ENCODE peak calls at places on chromosomes 6 and 20, in seven cellular contexts. B, N, M, Z, A, J and P are unnamed samples.

GRCh38 chr6:12459945-12460800 is 170.0 kb downstream of the EDN1 start:
- DNase-seq in J (no peak), A (no peak), N (no peak), Z (no peak), M (no peak), B (no peak), P (no peak)

GRCh38 chr6:32406197-32406596 is 784 bp downstream of the BTNL2 start:
- DNase-seq in J (no peak), A (no peak), M (no peak), Z (no peak), N (no peak), B (no peak), P (no peak)

GRCh38 chr6:112802154-112802553 is 455.0 kb downstream of the RFPL4B start:
- DNase-seq in N (no peak), A (no peak), B (no peak), J (peak; percentile 50), Z (no peak), M (no peak), P (peak; percentile 83)

GRCh38 chr6:46217671-46218131 is 46.9 kb upstream of the ENPP5 start:
- DNase-seq in M (no peak), J (no peak), Z (peak; percentile 4), A (peak; percentile 64), B (no peak), N (no peak), P (no peak)

GRCh38 chr6:22800451-22800850 is 231.1 kb downstream of the HDGFL1 start:
- DNase-seq in N (no peak), A (no peak), J (no peak), M (no peak), B (no peak), Z (no peak), P (no peak)

GRCh38 chr20:10034717-10035571 is at the start of gene ANKEF1:
- DNase-seq in J (no peak), M (peak; percentile 62), Z (peak; percentile 53), N (peak; percentile 69), B (peak; percentile 59), A (peak; percentile 82), P (no peak)

GRCh38 chr20:59149678-59150504 is 13.7 kb upstream of the ZNF831 start:
- DNase-seq in Z (no peak), B (no peak), A (no peak), J (no peak), N (no peak), M (peak; percentile 48), P (no peak)

GRCh38 chr20:7375905-7376304 is 564.4 kb downstream of the HAO1 start:
- DNase-seq in N (no peak), M (no peak), A (no peak), J (no peak), B (peak; percentile 2), Z (no peak), P (no peak)

GRCh38 chr6:34218691-34219090 is 18.0 kb upstream of the HMGA1 start:
- DNase-seq in J (no peak), A (no peak), Z (no peak), M (no peak), B (no peak), N (no peak), P (no peak)

GRCh38 chr6:23073851-23074250 is 504.5 kb downstream of the HDGFL1 start:
- DNase-seq in J (no peak), B (no peak), N (no peak), M (no peak), Z (no peak), A (no peak), P (no peak)

GRCh38 chr20:15236812-15237211 is 899.4 kb upstream of the FLRT3 start:
- DNase-seq in J (no peak), M (no peak), B (peak; percentile 45), A (no peak), N (peak; percentile 14), Z (no peak), P (no peak)

GRCh38 chr6:119671105-119671504 is 321.5 kb upstream of the MAN1A1 start:
- DNase-seq in B (no peak), M (no peak), Z (no peak), N (peak; percentile 4), A (no peak), J (no peak), P (no peak)

GRCh38 chr6:56852249-56852606 is 102.7 kb upstream of the BEND6 start:
- DNase-seq in J (no peak), Z (no peak), A (no peak), N (no peak), B (no peak), M (no peak), P (no peak)

GRCh38 chr6:110813813-110814487 is 1.3 kb downstream of the CDK19 start:
- DNase-seq in B (no peak), N (peak; percentile 27), J (no peak), Z (peak; percentile 41), M (no peak), A (no peak), P (no peak)

GRCh38 chr20:62703853-62704228 is 4.8 kb upstream of the NTSR1 start:
- DNase-seq in A (no peak), Z (no peak), N (no peak), B (no peak), J (no peak), M (no peak), P (no peak)

GRCh38 chr6:29995346-29995777 is 53.0 kb downstream of the HLA-A start:
- DNase-seq in M (no peak), Z (no peak), N (no peak), B (no peak), A (no peak), J (no peak), P (no peak)

GRCh38 chr20:38307371-38308046 is 3.6 kb downstream of the BPI start:
- DNase-seq in Z (no peak), B (no peak), A (no peak), M (no peak), J (no peak), N (no peak), P (no peak)

GRCh38 chr20:1370548-1371110 is 22.2 kb downstream of the FKBP1A start:
- DNase-seq in N (no peak), J (no peak), M (no peak), Z (no peak), A (no peak), B (no peak), P (no peak)

GRCh38 chr6:8135276-8135675 is 32.9 kb upstream of the EEF1E1 start:
- DNase-seq in A (no peak), B (no peak), N (no peak), J (no peak), M (no peak), Z (no peak), P (no peak)

GRCh38 chr6:159174263-159174974 is 5.2 kb downstream of the FNDC1 start:
- DNase-seq in B (peak; percentile 44), Z (peak; percentile 18), N (peak; percentile 71), A (peak; percentile 80), M (peak; percentile 31), J (peak; percentile 40), P (peak; percentile 45)

GRCh38 chr6:143431226-143431625 is 19.3 kb downstream of the ADAT2 start:
- DNase-seq in Z (no peak), A (no peak), M (no peak), J (no peak), N (no peak), B (no peak), P (no peak)

GRCh38 chr20:24850206-24850605 is 98.9 kb upstream of the CST7 start:
- DNase-seq in Z (no peak), B (no peak), N (no peak), M (no peak), J (no peak), A (no peak), P (no peak)

GRCh38 chr6:27575594-27576361 is 102.9 kb upstream of the ZNF184 start:
- DNase-seq in B (peak; percentile 41), Z (no peak), N (no peak), A (no peak), J (no peak), M (no peak), P (no peak)

GRCh38 chr20:17885544-17885943 is 83.0 kb downstream of the SNX5 start:
- DNase-seq in N (no peak), M (no peak), Z (no peak), B (no peak), A (no peak), J (no peak), P (no peak)

GRCh38 chr6:14129572-14129971 is 12.0 kb downstream of the CD83 start:
- DNase-seq in A (no peak), M (no peak), Z (peak; percentile 26), J (peak; percentile 6), N (peak; percentile 48), B (peak; percentile 34), P (peak; percentile 68)

GRCh38 chr20:4297141-4297826 is 281.9 kb upstream of the RNF24 start:
- DNase-seq in Z (no peak), A (no peak), J (no peak), M (no peak), B (no peak), N (no peak), P (no peak)